ENCODE peak calls at places on chromosome 5, in five cellular contexts. W is right cardiac atrium; J is effector memory CD4-positive, alpha-beta T cell; A is tibial artery; E is AG10803. K is an unnamed sample.

GRCh38 chr5:5005351-5005750 is 134.8 kb upstream of the ADAMTS16 start:
- DNase-seq in W (no peak), E (no peak), A (no peak), J (no peak), K (no peak)

GRCh38 chr5:124662261-124662781 is 84.1 kb downstream of the ZNF608 start:
- DNase-seq in A (no peak), E (no peak), W (no peak), J (no peak), K (no peak)

GRCh38 chr5:35761541-35761940 is 95.2 kb upstream of the IL7R start:
- DNase-seq in W (no peak), A (no peak), J (no peak), E (no peak), K (no peak)

GRCh38 chr5:29758986-29759421 is 1434.5 kb upstream of the CDH6 start:
- DNase-seq in E (no peak), W (no peak), A (no peak), J (no peak), K (no peak)

GRCh38 chr5:35856186-35857003 is at the start of gene IL7R:
- DNase-seq in E (peak; percentile 34), A (no peak), W (no peak), J (no peak), K (peak; percentile 18)

GRCh38 chr5:141003791-141004601 is 37.7 kb downstream of the PCDHAC2 start:
- DNase-seq in J (no peak), A (no peak), E (no peak), W (no peak), K (peak; percentile 12)

GRCh38 chr5:90853759-90854515 is 295.3 kb downstream of the ADGRV1 start:
- DNase-seq in J (no peak), E (no peak), A (no peak), W (no peak), K (no peak)

GRCh38 chr5:66637994-66638393 is 41.8 kb downstream of the MAST4 start:
- DNase-seq in J (no peak), W (peak; percentile 42), E (no peak), A (no peak), K (no peak)

GRCh38 chr5:138955013-138955660 is 80.0 kb upstream of the LRRTM2 start:
- DNase-seq in E (no peak), A (peak; percentile 41), W (peak; percentile 77), J (no peak), K (peak; percentile 14)

GRCh38 chr5:157575096-157575872 is at the start of gene ADAM19:
- DNase-seq in J (peak; percentile 25), W (peak; percentile 86), A (peak; percentile 66), E (peak; percentile 56), K (no peak)

GRCh38 chr5:143570989-143571388 is 167.5 kb upstream of the NR3C1 start:
- DNase-seq in E (no peak), A (no peak), W (no peak), J (no peak), K (no peak)

GRCh38 chr5:43191740-43192557 is at the start of gene NIM1K:
- DNase-seq in J (peak; percentile 3), A (peak; percentile 38), W (peak; percentile 89), E (peak; percentile 36), K (peak; percentile 60)

GRCh38 chr5:126976520-126977172 is 53.7 kb downstream of the MARCHF3 start:
- DNase-seq in J (no peak), A (no peak), W (no peak), E (no peak), K (no peak)

GRCh38 chr5:65769539-65769938 is 47.5 kb downstream of the NLN start:
- DNase-seq in A (no peak), J (no peak), W (no peak), E (peak; percentile 88), K (no peak)

GRCh38 chr5:137629646-137630045 is 106.2 kb downstream of the KLHL3 start:
- DNase-seq in J (no peak), E (peak; percentile 54), W (no peak), A (no peak), K (peak; percentile 65)

GRCh38 chr5:33257807-33258491 is 182.8 kb upstream of the TARS1 start:
- DNase-seq in A (no peak), J (no peak), E (peak; percentile 87), W (no peak), K (peak; percentile 4)

GRCh38 chr5:126544087-126544740 is 50.8 kb downstream of the ALDH7A1 start:
- DNase-seq in E (peak; percentile 26), W (peak; percentile 38), A (no peak), J (no peak), K (peak; percentile 60)

GRCh38 chr5:126745259-126745992 is 31.5 kb upstream of the LMNB1 start:
- DNase-seq in J (no peak), E (no peak), W (no peak), A (no peak), K (no peak)

GRCh38 chr5:13985736-13986418 is 41.4 kb upstream of the DNAH5 start:
- DNase-seq in W (no peak), J (no peak), E (peak; percentile 88), A (no peak), K (no peak)

GRCh38 chr5:53109041-53109435 is 519 bp downstream of the MOCS2 start:
- DNase-seq in A (no peak), W (no peak), J (no peak), E (peak; percentile 23), K (peak; percentile 37)

GRCh38 chr5:98768160-98769005 is 5.1 kb upstream of the RGMB start:
- DNase-seq in A (peak; percentile 48), J (no peak), E (peak; percentile 69), W (peak; percentile 53), K (peak; percentile 37)

GRCh38 chr5:135834639-135835529 is at the start of gene SLC25A48:
- DNase-seq in E (no peak), W (no peak), J (no peak), A (no peak), K (no peak)
- H3K4me3 ChIP-seq in E (no peak within 1 kb of the TSS), W (peak within 1 kb of the TSS; percentile 41), J (no peak within 1 kb of the TSS), A (peak within 1 kb of the TSS; percentile 24), K (no peak within 1 kb of the TSS)

DNA sequence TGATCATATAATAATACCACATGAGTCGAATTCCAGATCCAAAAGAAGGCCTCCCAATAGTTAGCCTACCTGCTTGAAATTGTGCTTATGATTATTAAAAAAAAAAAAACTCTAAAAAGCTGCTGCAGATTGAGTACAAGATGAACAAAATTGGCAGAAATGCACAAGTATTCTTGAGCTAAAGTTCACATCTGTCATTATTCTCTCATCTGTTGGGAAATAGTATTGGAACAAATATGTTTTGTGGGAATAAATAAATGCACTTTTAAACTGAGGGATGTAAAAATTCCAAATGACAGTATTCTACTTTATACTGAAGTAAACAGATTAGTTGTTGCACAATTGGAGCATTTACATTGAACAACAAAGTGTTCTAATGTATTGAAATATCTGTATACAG is 15.7 kb downstream of the DAB2 start:
- DNase-seq in J (no peak), W (no peak), A (no peak), E (no peak), K (no peak)
- H3K4me3 ChIP-seq in J (no peak overlapping the region), W (no peak overlapping the region), A (no peak overlapping the region), E (no peak overlapping the region), K (no peak overlapping the region)

GRCh38 chr5:87755378-87755777 is 342.6 kb upstream of the CCNH start:
- DNase-seq in E (no peak), A (no peak), W (no peak), J (no peak), K (no peak)
- H3K4me3 ChIP-seq in E (no peak overlapping the region), A (no peak overlapping the region), W (no peak overlapping the region), J (no peak overlapping the region), K (no peak overlapping the region)

DNA sequence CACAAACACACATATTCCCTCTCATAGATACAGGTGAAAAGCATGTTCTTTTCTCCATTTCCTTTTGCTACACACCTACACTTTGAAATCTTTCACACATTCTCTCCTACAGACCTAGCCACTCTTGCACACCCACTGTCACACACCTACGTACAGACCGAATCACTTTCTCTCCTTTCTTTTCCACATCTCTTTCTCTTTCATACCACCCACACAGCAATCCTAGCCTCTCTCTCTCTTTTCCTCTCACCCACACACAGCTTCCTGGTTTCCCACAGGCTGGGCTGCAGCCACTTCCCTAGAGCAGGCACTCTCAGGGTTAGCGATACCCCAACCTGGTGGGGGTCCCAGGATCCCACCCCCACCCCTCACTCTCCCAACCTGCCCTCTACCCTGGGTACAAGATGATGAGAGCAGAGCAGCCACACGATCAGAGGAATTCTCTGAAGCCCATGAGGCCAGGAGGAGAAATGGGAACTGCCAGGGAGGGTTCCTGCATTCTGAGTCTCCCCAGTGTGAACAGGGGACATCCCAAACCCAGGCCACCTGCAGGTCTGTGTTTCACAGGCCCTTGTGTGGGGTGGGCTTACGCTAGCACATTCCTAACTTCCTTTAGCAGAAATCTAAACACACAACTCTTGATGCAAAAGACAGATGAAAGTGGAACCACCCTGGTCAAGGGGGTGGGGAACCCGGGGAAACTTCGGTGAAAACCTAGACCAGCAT is 17.1 kb upstream of the SYNPO start:
- DNase-seq in E (no peak), A (no peak), W (no peak), J (no peak), K (no peak)
- H3K4me3 ChIP-seq in E (no peak overlapping the region), A (peak overlapping the region; percentile 100), W (no peak overlapping the region), J (no peak overlapping the region), K (no peak overlapping the region)

DNA sequence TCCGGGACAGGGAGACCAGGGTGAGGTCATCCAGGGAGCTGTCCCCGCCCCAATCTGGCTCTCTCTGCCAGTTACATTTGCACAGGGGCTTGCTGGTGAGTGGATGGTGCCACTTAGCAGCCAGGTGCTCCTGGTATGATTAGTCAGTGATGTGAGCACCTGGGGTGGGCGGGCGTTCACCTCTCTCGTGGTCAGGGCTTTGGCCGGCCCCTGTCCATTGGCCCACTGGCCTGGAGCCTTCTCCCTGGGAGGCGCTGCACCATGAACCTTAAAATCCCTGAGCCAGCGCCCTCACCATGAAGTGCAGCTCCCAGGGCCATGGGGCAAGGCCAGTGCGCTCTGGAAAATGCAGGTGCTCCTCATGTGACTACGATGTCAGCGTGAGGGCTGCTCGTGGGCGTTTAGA is 2.0 kb downstream of the NKD2 start:
- DNase-seq in W (peak; percentile 43), E (no peak), J (no peak), A (no peak), K (no peak)
- H3K4me3 ChIP-seq in W (no peak overlapping the region), E (no peak overlapping the region), J (no peak overlapping the region), A (no peak overlapping the region), K (peak overlapping the region; percentile 55)

GRCh38 chr5:109692011-109692410 is 2.3 kb downstream of the MAN2A1 start:
- DNase-seq in W (no peak), A (no peak), E (peak; percentile 64), J (no peak), K (peak; percentile 19)
- H3K4me3 ChIP-seq in W (peak overlapping the region; percentile 95), A (peak overlapping the region; percentile 75), E (peak overlapping the region; percentile 92), J (peak overlapping the region; percentile 95), K (peak overlapping the region; percentile 83)

DNA sequence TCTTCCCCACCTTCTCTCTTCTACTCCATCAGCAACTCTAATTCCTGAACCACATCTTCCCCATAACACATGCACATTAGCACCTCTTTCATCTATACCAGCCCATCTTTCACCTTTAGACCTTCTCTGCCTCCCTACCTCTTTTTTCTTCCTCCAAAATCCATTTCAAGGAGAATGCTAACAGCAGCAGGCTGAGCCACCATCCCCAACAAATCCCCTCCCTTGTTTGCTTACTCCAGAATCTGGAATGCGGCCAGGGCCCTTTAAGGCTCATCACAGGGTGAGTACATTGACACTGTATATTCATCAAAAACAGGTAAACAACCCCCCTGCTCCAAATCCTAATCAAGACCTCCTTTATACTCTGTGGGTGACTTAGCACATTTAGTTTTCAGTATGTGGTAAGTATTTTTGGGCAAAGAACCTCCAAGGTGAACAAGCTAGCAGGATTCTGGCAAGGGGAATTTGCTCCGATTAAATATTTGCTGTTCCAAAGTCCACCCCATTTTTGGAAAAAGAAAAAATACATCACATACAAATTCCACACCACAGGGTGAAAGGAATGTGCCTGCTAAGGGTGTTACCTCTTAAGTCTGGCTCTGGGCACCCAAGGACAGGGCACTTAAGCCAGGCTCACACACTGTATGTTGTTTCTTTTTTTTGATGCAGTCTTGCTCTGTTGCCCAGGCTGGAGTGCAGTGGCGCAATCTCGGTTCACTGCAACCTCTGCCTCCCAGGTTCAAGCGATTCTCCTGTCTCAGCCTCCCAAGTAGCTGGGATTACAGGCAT is 71.4 kb downstream of the SERINC5 start:
- DNase-seq in E (no peak), J (no peak), W (no peak), A (no peak), K (no peak)
- H3K4me3 ChIP-seq in E (no peak overlapping the region), J (no peak overlapping the region), W (no peak overlapping the region), A (no peak overlapping the region), K (no peak overlapping the region)

K was measured in NB4.